ENCODE peak calls at places on chromosome 14, in four cellular contexts. O, U, X and R are unnamed samples.

GRCh38 chr14:58307597-58308316 is 9.4 kb downstream of the ARID4A start:
- DNase-seq in U (no peak), O (no peak), X (no peak), R (no peak)

GRCh38 chr14:89673499-89674225 is 256.6 kb upstream of the FOXN3 start:
- DNase-seq in X (no peak), U (peak), O (no peak), R (peak)

GRCh38 chr14:51318777-51319176 is 78.7 kb downstream of the TMX1 start:
- DNase-seq in X (no peak), U (no peak), O (no peak), R (peak)

GRCh38 chr14:69713976-69714716 is 52.8 kb upstream of the SRSF5 start:
- DNase-seq in U (no peak), O (no peak), X (no peak), R (no peak)

GRCh38 chr14:76089575-76089974 is 62.1 kb upstream of the GPATCH2L start:
- DNase-seq in X (no peak), O (no peak), U (no peak), R (no peak)

GRCh38 chr14:85528080-85528881 is 1.7 kb upstream of the FLRT2 start:
- DNase-seq in X (peak), O (no peak), U (peak), R (peak)

GRCh38 chr14:96166475-96167223 is 38.0 kb upstream of the BDKRB2 start:
- DNase-seq in O (no peak), U (no peak), X (no peak), R (peak)

GRCh38 chr14:26775765-26776577 is 178.1 kb upstream of the NOVA1 start:
- DNase-seq in O (no peak), X (no peak), U (peak), R (peak)

GRCh38 chr14:101197595-101198397 is 294.3 kb upstream of the RTL1 start:
- DNase-seq in U (no peak), X (peak), O (peak), R (no peak)

GRCh38 chr14:97413991-97414717 is 617.0 kb downstream of the VRK1 start:
- DNase-seq in U (no peak), O (no peak), X (no peak), R (no peak)

GRCh38 chr14:100332797-100333196 is 9.7 kb downstream of the SLC25A47 start:
- DNase-seq in X (peak), U (no peak), O (no peak), R (no peak)

GRCh38 chr14:88908216-88908615 is 83.8 kb downstream of the TTC8 start:
- DNase-seq in X (no peak), U (no peak), O (no peak), R (no peak)

GRCh38 chr14:61462566-61463195 is 141.3 kb downstream of the PRKCH start:
- DNase-seq in X (no peak), U (peak), O (peak), R (peak)

GRCh38 chr14:84128025-84128424 is 1401.9 kb upstream of the FLRT2 start:
- DNase-seq in O (no peak), U (peak), X (no peak), R (no peak)

GRCh38 chr14:66228267-66228970 is 257.8 kb upstream of the CCDC196 start:
- DNase-seq in U (peak), X (no peak), O (no peak), R (peak)

GRCh38 chr14:63656194-63656593 is 14.5 kb upstream of the WDR89 start:
- DNase-seq in U (no peak), X (no peak), O (no peak), R (no peak)

GRCh38 chr14:30291216-30291615 is 267.7 kb upstream of the G2E3 start:
- DNase-seq in U (peak), X (no peak), O (no peak), R (peak)

GRCh38 chr14:77372304-77372841 is 4.5 kb downstream of the TMED8 start:
- DNase-seq in U (peak), O (no peak), X (no peak), R (peak)

GRCh38 chr14:21171128-21171527 is 15.3 kb upstream of the OR5AU1 start:
- DNase-seq in O (no peak), U (no peak), X (no peak), R (no peak)

GRCh38 chr14:104827173-104828055 is 26.5 kb downstream of the ZBTB42 start:
- DNase-seq in U (peak), X (no peak), O (peak), R (peak)

GRCh38 chr14:101024686-101025085 is 121.2 kb upstream of the RTL1 start:
- DNase-seq in X (no peak), O (no peak), U (no peak), R (no peak)

GRCh38 chr14:90239139-90239538 is 17.2 kb upstream of the PSMC1 start:
- DNase-seq in U (no peak), X (no peak), O (no peak), R (no peak)

GRCh38 chr14:20489093-20489994 is 16.0 kb upstream of the RNASE10 start:
- DNase-seq in X (no peak), O (no peak), U (peak), R (peak)

GRCh38 chr14:102295301-102295700 is 9.7 kb downstream of the MOK start:
- DNase-seq in X (no peak), U (peak), O (no peak), R (peak)

GRCh38 chr14:83164016-83164415 is 1630.4 kb upstream of the SEL1L start:
- DNase-seq in X (no peak), U (peak), O (no peak), R (peak)

GRCh38 chr14:93186461-93186860 is 1.3 kb downstream of the LYSET start:
- DNase-seq in O (no peak), U (no peak), X (no peak), R (no peak)

GRCh38 chr14:31263485-31264133 is 56.0 kb upstream of the HECTD1 start:
- DNase-seq in X (no peak), U (peak), O (peak), R (peak)